ENCODE peak calls at places on chromosomes 6 and 20, in six cellular contexts. I is HepG2, Z is GM12878, B is SK-N-SH, T is K562, Q is A549. C is an unnamed sample.
A peak's percentile ranks its signal among the peaks of the same experiment; 100 is the strongest.

GRCh38 chr20:64105846-64106434 is 1.4 kb downstream of the NPBWR2 start:
- DNase-seq in Z (no peak), I (no peak), Q (no peak), B (no peak), T (no peak), C (no peak)

GRCh38 chr20:41848180-41848579 is 230.0 kb upstream of the CHD6 start:
- DNase-seq in Z (no peak), I (peak; percentile 29), Q (peak; percentile 5), T (peak; percentile 24), B (no peak), C (no peak)

GRCh38 chr6:18076231-18076630 is 46.2 kb downstream of the NHLRC1 start:
- DNase-seq in I (no peak), T (no peak), B (no peak), Z (no peak), Q (no peak), C (no peak)

GRCh38 chr6:85726206-85726605 is 83.5 kb upstream of the SYNCRIP start:
- DNase-seq in T (no peak), Q (no peak), I (no peak), B (no peak), Z (no peak), C (no peak)

GRCh38 chr6:33956206-33956605 is 152.4 kb upstream of the MLN start:
- DNase-seq in Q (no peak), T (no peak), I (no peak), B (no peak), Z (no peak), C (no peak)

GRCh38 chr6:47034421-47034820 is 7.7 kb downstream of the ADGRF1 start:
- DNase-seq in T (no peak), Q (no peak), Z (no peak), I (no peak), B (no peak), C (no peak)

GRCh38 chr6:40251609-40252008 is 317.3 kb upstream of the MOCS1 start:
- DNase-seq in I (no peak), B (no peak), Z (peak; percentile 63), T (no peak), Q (no peak), C (no peak)

GRCh38 chr6:6005467-6006427 is 978 bp downstream of the NRN1 start:
- DNase-seq in Z (no peak), T (no peak), B (peak; percentile 44), Q (no peak), I (no peak), C (no peak)

GRCh38 chr6:7146079-7146828 is 38.5 kb downstream of the RREB1 start:
- DNase-seq in T (no peak), Q (no peak), I (peak; percentile 84), B (no peak), Z (no peak), C (peak; percentile 80)

GRCh38 chr6:21537660-21538059 is 55.9 kb upstream of the SOX4 start:
- DNase-seq in I (no peak), B (no peak), T (no peak), Q (no peak), Z (no peak), C (no peak)

GRCh38 chr6:105691064-105691463 is 288.2 kb upstream of the PREP start:
- DNase-seq in B (no peak), I (no peak), Q (no peak), T (no peak), Z (no peak), C (no peak)

GRCh38 chr6:64290867-64291266 is 655.3 kb downstream of the PHF3 start:
- DNase-seq in B (no peak), T (no peak), I (no peak), Q (no peak), Z (no peak), C (peak; percentile 6)

GRCh38 chr6:117919775-117920492 is 12.9 kb downstream of the SLC35F1 start:
- DNase-seq in Z (no peak), I (no peak), T (no peak), Q (no peak), B (peak; percentile 17), C (no peak)

GRCh38 chr6:75403563-75403962 is 90.0 kb downstream of the FILIP1 start:
- DNase-seq in Q (no peak), B (no peak), Z (no peak), T (no peak), I (no peak), C (no peak)

GRCh38 chr6:75397806-75398465 is 95.7 kb downstream of the FILIP1 start:
- DNase-seq in Z (no peak), I (peak; percentile 26), Q (no peak), B (no peak), T (no peak), C (peak; percentile 62)

GRCh38 chr6:75402296-75402695 is 91.3 kb downstream of the FILIP1 start:
- DNase-seq in B (no peak), I (no peak), Z (no peak), Q (no peak), T (no peak), C (peak; percentile 86)
- TF ChIP-seq SMC3 in B (no peak), I (no peak), Z (no peak), Q (no peak), T (no peak), C (no peak)

DNA sequence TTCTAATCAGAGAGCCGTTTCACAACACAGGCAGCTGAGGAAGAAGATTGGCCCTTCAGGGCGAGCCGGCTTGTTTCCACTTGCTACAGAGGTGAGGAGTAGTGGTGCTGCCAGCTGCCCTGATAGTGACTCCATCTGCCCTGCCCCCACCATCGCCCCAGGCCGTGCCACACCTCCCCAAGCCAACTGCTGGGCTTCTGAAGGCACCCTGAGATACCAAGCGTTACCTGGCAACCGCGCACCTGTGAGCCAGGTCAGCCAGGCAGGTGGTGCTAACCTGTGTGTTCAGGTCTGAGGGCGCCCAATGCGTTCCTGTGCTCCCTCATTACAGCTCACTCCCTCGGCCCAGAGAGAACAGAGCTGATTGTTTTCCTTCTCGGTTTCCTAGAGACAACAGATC is 299.1 kb upstream of the ID4 start:
- DNase-seq in T (no peak), Z (no peak), Q (no peak), I (no peak), B (no peak), C (no peak)
- TF ChIP-seq SMC3 in T (no peak), Z (no peak), Q (no peak), I (no peak), B (no peak), C (no peak)

DNA sequence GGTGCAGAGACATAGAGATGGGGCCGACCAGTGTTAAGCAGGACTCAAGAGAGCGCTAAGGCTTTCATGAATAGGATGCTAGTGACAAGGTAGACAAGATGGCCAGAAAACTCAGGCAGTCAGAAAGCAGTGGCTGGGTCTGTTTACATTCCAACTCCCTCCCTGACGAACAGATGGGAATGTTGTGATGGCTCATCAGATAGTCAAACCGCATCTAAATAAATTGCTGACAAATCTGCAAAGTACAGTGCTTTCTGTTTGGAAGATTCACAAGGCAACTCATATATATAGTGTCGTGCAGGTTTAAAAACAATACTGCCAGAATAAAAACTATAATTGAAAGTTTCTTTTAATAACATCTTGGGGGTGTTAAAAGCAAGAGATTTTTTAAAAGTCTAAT is 247.1 kb upstream of the PDE10A start:
- DNase-seq in T (no peak), Z (no peak), B (no peak), Q (no peak), I (no peak), C (peak; percentile 82)
- TF ChIP-seq SMC3 in T (no peak), Z (no peak), B (no peak), Q (no peak), I (no peak), C (no peak)

GRCh38 chr6:43287717-43288679 is 10.1 kb upstream of the SLC22A7 start:
- DNase-seq in Q (no peak), B (no peak), I (no peak), Z (no peak), T (no peak), C (no peak)
- TF ChIP-seq SMC3 in Q (no peak), B (no peak), I (no peak), Z (no peak), T (no peak), C (no peak)

DNA sequence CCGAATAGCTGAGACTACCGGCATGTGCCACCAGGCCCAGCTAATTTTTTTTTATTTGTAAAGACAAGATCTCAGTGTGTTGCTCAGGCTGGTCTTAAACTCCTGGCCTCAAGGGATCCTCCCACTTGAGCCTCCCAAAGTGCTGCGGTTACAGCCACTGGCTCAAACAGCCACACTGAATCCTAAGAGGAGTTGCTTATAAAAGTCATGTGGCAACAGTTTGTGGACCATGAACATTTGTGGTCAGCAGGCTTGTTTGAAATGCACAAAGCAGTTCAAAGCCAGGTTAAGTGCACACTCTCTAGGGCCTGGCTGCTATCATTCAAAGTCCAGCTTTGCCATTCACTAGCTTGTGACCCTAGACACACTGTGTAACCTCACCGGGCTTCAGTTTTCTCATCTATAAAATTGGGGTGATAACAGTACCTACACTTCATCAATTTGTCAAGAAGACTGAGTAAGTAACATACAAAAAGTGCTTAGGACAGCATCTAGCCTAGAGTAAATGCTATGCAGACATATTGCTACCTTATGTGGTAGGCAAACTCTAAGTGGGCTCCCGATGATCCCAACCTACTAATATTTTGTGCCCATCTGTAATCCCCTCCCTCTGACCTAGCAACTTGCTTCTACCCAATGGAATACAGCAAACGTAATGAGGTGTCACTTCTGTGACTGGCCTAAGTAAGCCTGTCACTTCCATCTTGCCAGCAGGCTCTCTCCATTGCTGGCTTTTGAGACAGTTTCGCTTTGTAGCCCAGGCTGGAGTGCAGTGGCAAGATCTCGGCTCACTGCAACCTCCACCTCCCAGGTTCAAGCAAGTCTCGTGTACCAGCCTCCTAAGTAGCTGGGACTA is 122.9 kb downstream of the ZMYND8 start:
- DNase-seq in Z (no peak), B (no peak), I (peak; percentile 100), Q (no peak), T (no peak), C (peak; percentile 48)
- TF ChIP-seq SMC3 in Z (no peak), B (no peak), I (peak; percentile 19), Q (no peak), T (no peak), C (no peak)

GRCh38 chr20:38915355-38915754 is 10.9 kb upstream of the FAM83D start:
- DNase-seq in Z (no peak), Q (no peak), B (no peak), I (no peak), T (no peak), C (no peak)
- TF ChIP-seq SMC3 in Z (no peak), Q (no peak), B (no peak), I (no peak), T (no peak), C (no peak)

GRCh38 chr6:87742106-87742505 is 40.1 kb upstream of the AKIRIN2 start:
- DNase-seq in Z (no peak), T (no peak), Q (no peak), B (no peak), I (no peak), C (no peak)
- TF ChIP-seq SMC3 in Z (no peak), T (no peak), Q (no peak), B (no peak), I (no peak), C (no peak)